ENCODE peak calls at places on chromosomes 6 and 20, in eight cellular contexts. D, Y, R, V, U, G, C and J are unnamed samples.

GRCh38 chr20:36543187-36544133 is 2.1 kb downstream of the MYL9 start:
- DNase-seq in Y (no peak), V (no peak), U (no peak), D (no peak), C (no peak), R (peak), G (no peak), J (no peak)

GRCh38 chr6:8013763-8014162 is 50.4 kb downstream of the BLOC1S5 start:
- DNase-seq in Y (no peak), U (no peak), D (no peak), R (no peak), G (no peak), V (no peak), C (no peak), J (no peak)

GRCh38 chr6:68427630-68428029 is 207.5 kb upstream of the ADGRB3 start:
- DNase-seq in Y (no peak), U (no peak), C (no peak), V (no peak), R (peak), G (no peak), D (no peak), J (no peak)

GRCh38 chr20:919491-919916 is 3.4 kb upstream of the ANGPT4 start:
- DNase-seq in D (no peak), R (no peak), U (no peak), V (no peak), C (no peak), Y (no peak), G (no peak), J (no peak)

GRCh38 chr6:39263299-39264037 is 34.2 kb upstream of the KCNK5 start:
- DNase-seq in R (no peak), V (peak), G (no peak), U (no peak), Y (no peak), C (no peak), D (no peak), J (no peak)

GRCh38 chr6:47595785-47596184 is 102.6 kb upstream of the ADGRF4 start:
- DNase-seq in V (no peak), Y (no peak), C (no peak), U (no peak), D (no peak), R (no peak), G (no peak), J (no peak)

GRCh38 chr6:2919886-2920285 is 16.8 kb upstream of the SERPINB9 start:
- DNase-seq in D (no peak), C (no peak), G (no peak), Y (no peak), V (no peak), U (no peak), R (no peak), J (no peak)

GRCh38 chr6:55209059-55209458 is 34.7 kb downstream of the HCRTR2 start:
- DNase-seq in R (no peak), Y (no peak), D (no peak), G (no peak), C (no peak), V (no peak), U (no peak), J (no peak)

GRCh38 chr6:113719056-113719455 is 138.1 kb upstream of the MARCKS start:
- DNase-seq in C (no peak), R (no peak), U (no peak), D (no peak), G (no peak), Y (no peak), V (no peak), J (no peak)

GRCh38 chr6:79515436-79515835 is 21.8 kb downstream of the LCA5 start:
- DNase-seq in D (no peak), U (no peak), Y (no peak), R (no peak), V (no peak), G (no peak), C (no peak), J (no peak)

GRCh38 chr20:35017099-35017835 is 61.6 kb downstream of the MYH7B start:
- DNase-seq in D (no peak), G (no peak), Y (no peak), U (no peak), C (no peak), R (no peak), V (no peak), J (no peak)

GRCh38 chr6:26125015-26125690 is 37.9 kb downstream of the HFE start:
- DNase-seq in U (no peak), Y (no peak), C (peak), V (peak), R (no peak), G (peak), D (no peak), J (no peak)

GRCh38 chr20:58071991-58072390 is 156.5 kb downstream of the ANKRD60 start:
- DNase-seq in U (no peak), V (no peak), R (no peak), C (no peak), G (no peak), Y (no peak), D (no peak), J (no peak)

GRCh38 chr6:42520786-42521607 is 42.8 kb upstream of the UBR2 start:
- DNase-seq in V (peak), D (no peak), C (no peak), G (no peak), Y (no peak), R (peak), U (no peak), J (no peak)

GRCh38 chr6:40440083-40440482 is 147.1 kb downstream of the LRFN2 start:
- DNase-seq in R (no peak), Y (no peak), C (no peak), U (no peak), V (no peak), D (no peak), G (peak), J (no peak)

GRCh38 chr20:17620371-17621228 is 50.7 kb downstream of the DSTN start:
- DNase-seq in C (no peak), Y (no peak), V (peak), R (no peak), U (no peak), G (no peak), D (no peak), J (no peak)

GRCh38 chr20:23393999-23394775 is 27.1 kb downstream of the NAPB start:
- DNase-seq in V (no peak), C (no peak), D (no peak), G (no peak), U (no peak), Y (no peak), R (no peak), J (no peak)

GRCh38 chr6:32692019-32692418 is 25.6 kb upstream of the HLA-DQB1 start:
- DNase-seq in Y (peak), U (peak), G (no peak), R (no peak), D (no peak), V (peak), C (peak), J (peak)

GRCh38 chr6:170108456-170108855 is 182.4 kb downstream of the DLL1 start:
- DNase-seq in C (no peak), G (no peak), V (peak), U (no peak), Y (no peak), R (no peak), D (no peak), J (no peak)

GRCh38 chr6:11294263-11294662 is 61.8 kb upstream of the NEDD9 start:
- DNase-seq in V (no peak), D (no peak), R (no peak), U (no peak), Y (no peak), G (no peak), C (no peak), J (no peak)

GRCh38 chr6:125944434-125944816 is 12.1 kb upstream of the HINT3 start:
- DNase-seq in R (peak), C (no peak), G (peak), Y (no peak), D (peak), V (no peak), U (no peak), J (no peak)

GRCh38 chr20:58634121-58634817 is 16.8 kb upstream of the STX16 start:
- DNase-seq in C (no peak), Y (no peak), G (no peak), R (no peak), U (no peak), D (no peak), V (peak), J (peak)

GRCh38 chr6:165439928-165440554 is 130.6 kb upstream of the C6orf118 start:
- DNase-seq in U (no peak), G (peak), V (no peak), C (no peak), Y (no peak), D (peak), R (peak), J (no peak)

GRCh38 chr20:3846378-3846739 is 275 bp upstream of the MAVS start:
- DNase-seq in Y (no peak), V (no peak), R (no peak), U (no peak), C (no peak), D (no peak), G (no peak), J (no peak)

GRCh38 chr6:39251406-39251805 is 22.1 kb upstream of the KCNK5 start:
- DNase-seq in V (no peak), Y (no peak), U (no peak), G (peak), R (no peak), C (no peak), D (no peak), J (no peak)

GRCh38 chr6:130796313-130796905 is 30.8 kb upstream of the SMLR1 start:
- DNase-seq in G (no peak), Y (no peak), R (peak), V (no peak), C (no peak), U (no peak), D (no peak), J (no peak)

GRCh38 chr20:33372993-33373441 is 28.3 kb downstream of the CDK5RAP1 start:
- DNase-seq in G (no peak), R (no peak), U (no peak), V (no peak), Y (no peak), C (no peak), D (no peak), J (no peak)

GRCh38 chr20:38805502-38805957 is at the start of gene PPP1R16B:
- DNase-seq in V (peak), D (peak), Y (peak), R (no peak), G (no peak), C (peak), U (peak), J (peak)

GRCh38 chr20:49712918-49713778 is 530 bp downstream of the B4GALT5 start:
- DNase-seq in Y (peak), D (no peak), V (no peak), U (peak), R (no peak), G (no peak), C (peak), J (peak)

GRCh38 chr6:1230281-1230680 is 81.6 kb upstream of the FOXQ1 start:
- DNase-seq in V (no peak), Y (no peak), D (no peak), R (no peak), U (no peak), G (no peak), C (no peak), J (no peak)

GRCh38 chr6:127695108-127695507 is 118.1 kb downstream of the C6orf58 start:
- DNase-seq in R (no peak), D (no peak), G (no peak), Y (no peak), U (no peak), V (no peak), C (no peak), J (no peak)

GRCh38 chr6:81565071-81565470 is 187.4 kb downstream of the TENT5A start:
- DNase-seq in Y (no peak), G (no peak), U (no peak), V (no peak), C (no peak), R (peak), D (no peak), J (no peak)

GRCh38 chr20:53409177-53409576 is 184.5 kb downstream of the ZNF217 start:
- DNase-seq in G (no peak), D (no peak), R (no peak), U (no peak), C (no peak), Y (no peak), V (no peak), J (no peak)

GRCh38 chr6:15622045-15622750 is 40.6 kb downstream of the DTNBP1 start:
- DNase-seq in U (no peak), D (no peak), C (no peak), R (no peak), V (no peak), Y (no peak), G (no peak), J (no peak)

GRCh38 chr20:59082077-59082740 is 39.6 kb upstream of the PRELID3B start:
- DNase-seq in R (no peak), G (no peak), Y (no peak), U (no peak), D (no peak), V (no peak), C (no peak), J (peak)